ENCODE peak calls at places on chromosomes 1 and 21, in four cellular contexts. X, J, Q and T are unnamed samples.

GRCh38 chr1:246159290-246160227 is 347.5 kb downstream of the SMYD3 start:
- DNase-seq in X (no peak), J (no peak), Q (no peak), T (no peak)

GRCh38 chr1:230308039-230308438 is 118.1 kb downstream of the PGBD5 start:
- DNase-seq in X (no peak), J (no peak), Q (peak; percentile 19), T (no peak)

GRCh38 chr1:15959847-15960446 is 16.0 kb downstream of the ZBTB17 start:
- DNase-seq in X (no peak), J (no peak), Q (no peak), T (no peak)

GRCh38 chr1:7434566-7434965 is 336.5 kb upstream of the VAMP3 start:
- DNase-seq in X (no peak), J (no peak), Q (no peak), T (no peak)

GRCh38 chr1:228340686-228341449 is 65.8 kb downstream of the TRIM11 start:
- DNase-seq in X (peak; percentile 70), J (no peak), Q (no peak), T (peak; percentile 62)

GRCh38 chr21:25688284-25689035 is 46.2 kb downstream of the ATP5PF start:
- DNase-seq in X (no peak), J (no peak), Q (no peak), T (no peak)

GRCh38 chr1:205351984-205352713 is 4.6 kb downstream of the KLHDC8A start:
- DNase-seq in X (peak; percentile 70), J (no peak), Q (no peak), T (no peak)

GRCh38 chr1:114423455-114423854 is 87.5 kb downstream of the TRIM33 start:
- DNase-seq in X (no peak), J (no peak), Q (no peak), T (no peak)

GRCh38 chr1:107058245-107059032 is 2.0 kb downstream of the PRMT6 start:
- DNase-seq in X (no peak), J (no peak), Q (no peak), T (no peak)